ENCODE peak calls at places on chromosome 7, in seven cellular contexts. N is fibroblast of lung, X is IMR-90, T is stomach, F is tibial artery, W is lower lobe of right lung, V is GM12865. A is an unnamed sample.

GRCh38 chr7:135857519-135858274 is 109.1 kb upstream of the FAM180A start:
- DNase-seq in N (no peak), W (no peak), V (no peak), F (no peak), T (no peak), X (no peak), A (no peak)

GRCh38 chr7:143248781-143249354 is 14.4 kb upstream of the GSTK1 start:
- DNase-seq in X (no peak), N (no peak), V (no peak), T (no peak), W (no peak), F (no peak), A (no peak)

GRCh38 chr7:150399861-150400778 is 21.0 kb downstream of the ZNF775 start:
- DNase-seq in W (no peak), X (peak; percentile 19), T (no peak), F (peak; percentile 40), N (no peak), V (no peak), A (no peak)

GRCh38 chr7:120925392-120925791 is 25.2 kb upstream of the ING3 start:
- DNase-seq in V (no peak), F (no peak), N (no peak), T (no peak), W (no peak), X (peak; percentile 8), A (no peak)

GRCh38 chr7:80905334-80905733 is 13.5 kb downstream of the SEMA3C start:
- DNase-seq in N (no peak), T (no peak), X (no peak), F (no peak), V (no peak), W (no peak), A (no peak)

GRCh38 chr7:73811760-73812168 is 19.0 kb upstream of the CLDN4 start:
- DNase-seq in T (peak; percentile 80), W (peak; percentile 83), N (peak; percentile 53), V (peak; percentile 57), F (peak; percentile 73), X (peak; percentile 41), A (no peak)

GRCh38 chr7:113045379-113045778 is 41.2 kb downstream of the GPR85 start:
- DNase-seq in N (no peak), X (no peak), V (no peak), T (no peak), F (no peak), W (no peak), A (no peak)

GRCh38 chr7:14309432-14309831 is 320.0 kb upstream of the ETV1 start:
- DNase-seq in T (no peak), V (no peak), F (no peak), W (no peak), X (no peak), N (no peak), A (no peak)

GRCh38 chr7:82020076-82020475 is 250.2 kb upstream of the HGF start:
- DNase-seq in T (no peak), N (no peak), W (no peak), X (no peak), V (no peak), F (no peak), A (no peak)

GRCh38 chr7:30902466-30902865 is 9.2 kb upstream of the AQP1 start:
- DNase-seq in V (no peak), X (no peak), W (no peak), F (no peak), N (no peak), T (no peak), A (no peak)

GRCh38 chr7:70565723-70566122 is 566.2 kb upstream of the GALNT17 start:
- DNase-seq in V (no peak), T (no peak), X (no peak), N (no peak), F (no peak), W (no peak), A (no peak)

GRCh38 chr7:111835066-111835465 is 272.8 kb upstream of the IMMP2L start:
- DNase-seq in V (no peak), N (peak; percentile 81), X (peak; percentile 89), T (no peak), W (no peak), F (no peak), A (peak; percentile 72)

GRCh38 chr7:94436018-94436604 is 41.4 kb downstream of the COL1A2 start:
- DNase-seq in W (no peak), N (peak; percentile 82), T (peak; percentile 66), F (peak; percentile 80), V (peak; percentile 68), X (peak; percentile 78), A (no peak)

GRCh38 chr7:99409814-99410213 is 1.0 kb downstream of the BUD31 start:
- DNase-seq in W (no peak), X (no peak), N (no peak), V (no peak), F (no peak), T (no peak), A (no peak)

GRCh38 chr7:99407849-99408346 is 499 bp downstream of the PDAP1 start:
- DNase-seq in F (peak; percentile 89), W (no peak), N (peak; percentile 77), T (peak; percentile 40), X (peak; percentile 86), V (peak; percentile 46), A (peak; percentile 24)

GRCh38 chr7:99408347-99409191 is at the start of the genes BUD31 and PDAP1:
- DNase-seq in T (peak; percentile 92), X (peak; percentile 95), N (peak; percentile 96), V (peak; percentile 96), W (peak; percentile 95), F (peak; percentile 96), A (peak; percentile 76)

GRCh38 chr7:99409192-99409572 is 413 bp downstream of the BUD31 start:
- DNase-seq in N (no peak), F (no peak), T (no peak), V (no peak), X (no peak), W (no peak), A (no peak)

DNA sequence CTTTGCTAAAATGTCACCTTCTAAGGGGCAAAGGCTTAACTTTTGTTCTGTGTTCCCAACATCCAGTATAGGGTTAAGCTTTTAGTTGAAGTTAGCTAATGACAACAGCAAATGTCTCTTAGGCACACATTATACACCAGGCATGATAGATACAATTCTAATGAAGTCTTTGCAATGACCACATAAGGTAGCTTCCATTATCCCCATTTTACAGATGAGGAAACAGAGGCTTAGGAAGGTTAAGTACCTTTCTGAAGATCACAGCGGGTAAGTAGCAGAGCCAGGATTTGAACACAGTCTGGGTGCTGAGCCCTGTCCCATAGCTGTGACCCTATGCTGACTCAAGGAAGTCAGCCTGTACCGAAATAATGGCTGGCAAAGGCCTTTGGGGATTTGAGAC is 1.9 kb downstream of the BUD31 start:
- DNase-seq in N (no peak), W (no peak), F (no peak), X (no peak), T (no peak), V (no peak), A (no peak)
- H3K4me3 ChIP-seq in N (peak overlapping the region; percentile 98), W (no peak overlapping the region), F (no peak overlapping the region), X (no peak overlapping the region), T (no peak overlapping the region), V (no peak overlapping the region), A (no peak overlapping the region)

DNA sequence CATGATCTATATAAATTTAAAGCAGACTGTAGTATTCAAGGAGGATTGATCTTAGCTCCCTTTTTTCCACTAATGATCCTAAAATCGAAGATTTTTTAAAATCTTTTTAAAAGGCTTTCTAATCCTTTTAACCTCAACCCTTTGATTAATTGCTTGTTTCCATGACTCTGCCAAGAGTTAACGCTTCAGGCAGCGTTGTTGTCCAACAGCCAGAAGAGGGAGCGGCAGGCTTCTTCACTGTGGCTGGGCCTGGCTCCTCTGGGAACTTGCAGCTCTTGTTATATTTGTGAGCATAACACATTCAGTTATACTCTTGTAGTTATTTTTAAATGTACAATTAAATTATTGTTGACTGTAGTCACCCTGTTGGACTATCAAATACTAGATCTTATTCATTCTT is 26.3 kb downstream of the CRCP start:
- DNase-seq in V (no peak), N (peak; percentile 92), W (peak; percentile 71), T (peak; percentile 62), X (peak; percentile 84), F (no peak), A (no peak)
- TF ChIP-seq CTCF in V (no peak), N (peak; percentile 85), W (peak; percentile 64), T (no peak), X (peak; percentile 79), F (peak; percentile 24), A (peak; percentile 74)

GRCh38 chr7:100864263-100864845 is 2.8 kb upstream of the TRIP6 start:
- DNase-seq in X (no peak), N (no peak), F (no peak), T (no peak), V (no peak), W (no peak), A (no peak)

GRCh38 chr7:100859856-100860255 is 7.3 kb upstream of the TRIP6 start:
- DNase-seq in T (no peak), V (no peak), N (no peak), X (no peak), W (no peak), F (no peak), A (no peak)

GRCh38 chr7:100861616-100861985 is 5.6 kb upstream of the TRIP6 start:
- DNase-seq in F (no peak), V (no peak), T (no peak), W (no peak), X (no peak), N (no peak), A (no peak)

GRCh38 chr7:100863406-100863950 is 3.7 kb upstream of the TRIP6 start:
- DNase-seq in W (no peak), F (no peak), X (peak; percentile 34), T (peak; percentile 76), V (no peak), N (no peak), A (no peak)

DNA sequence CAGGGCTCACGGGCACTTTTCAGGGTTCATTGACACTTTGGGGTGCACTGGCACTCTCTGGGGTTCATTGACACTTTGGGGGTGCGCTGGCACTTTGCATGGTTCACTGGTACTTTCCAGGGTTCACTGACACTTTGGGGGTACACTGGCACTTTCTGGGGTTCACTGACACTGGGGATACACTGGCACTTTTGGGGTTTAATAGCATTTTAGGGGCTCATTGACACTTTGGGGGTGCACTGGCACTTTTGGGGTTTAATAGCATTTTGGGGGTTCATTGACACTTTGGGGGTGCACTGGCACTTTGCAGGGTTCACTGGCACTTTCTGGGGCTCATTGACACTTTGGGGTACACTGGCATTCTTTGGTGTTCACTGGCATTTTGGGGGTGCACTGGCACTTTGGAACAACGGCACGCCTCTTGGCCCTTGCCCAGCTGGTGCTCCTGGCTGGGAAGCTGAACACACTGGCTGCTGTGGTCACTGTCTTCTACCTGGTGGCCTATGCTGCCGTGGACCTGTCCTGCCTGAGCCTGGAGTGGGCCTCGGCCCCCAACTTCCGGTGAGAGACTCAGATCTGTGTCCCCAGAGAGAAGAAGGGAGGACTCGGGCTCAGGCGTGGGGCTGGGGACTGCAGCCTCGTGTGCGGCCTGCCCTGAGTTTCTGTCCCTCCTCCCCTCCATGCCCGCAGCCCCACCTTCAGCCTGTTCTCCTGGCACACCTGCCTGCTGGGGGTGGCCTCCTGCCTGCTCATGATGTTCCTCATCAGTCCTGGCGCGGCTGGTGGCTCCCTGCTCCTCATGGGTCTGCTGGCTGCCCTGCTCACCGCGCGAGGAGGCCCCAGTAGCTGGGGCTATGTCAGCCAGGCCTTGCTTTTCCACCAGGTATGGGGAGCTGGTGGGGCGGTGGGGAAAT is 6.2 kb upstream of the TRIP6 start:
- DNase-seq in V (no peak), F (no peak), N (no peak), T (no peak), W (no peak), X (no peak), A (no peak)
- H3K4me3 ChIP-seq in V (no peak overlapping the region), F (no peak overlapping the region), N (no peak overlapping the region), T (no peak overlapping the region), W (no peak overlapping the region), X (no peak overlapping the region), A (no peak overlapping the region)

DNA sequence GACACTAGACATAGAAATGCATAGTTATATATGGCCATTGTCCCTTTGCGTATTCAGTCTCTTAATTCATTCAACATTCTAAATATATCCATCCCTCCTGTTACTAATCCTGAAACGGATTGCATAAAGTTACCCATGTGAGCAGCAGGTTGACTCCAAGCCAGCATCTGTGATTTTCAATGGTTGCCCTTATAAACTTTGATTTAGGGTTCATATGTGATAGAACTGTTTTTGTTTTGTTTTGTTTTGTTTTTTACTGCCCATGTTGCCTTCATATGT is 13.4 kb upstream of the DENND2A start:
- DNase-seq in N (no peak), W (no peak), X (no peak), V (no peak), T (no peak), F (no peak), A (no peak)
- TF ChIP-seq CTCF in N (no peak), W (no peak), X (no peak), V (no peak), T (no peak), F (no peak), A (no peak)